ENCODE peak calls at places on chromosomes 12 and 14, in four cellular contexts. One of them, this sample, is unnamed.

GRCh38 chr12:21828779-21829178 is 54.3 kb upstream of the KCNJ8 start:
- DNase-seq in CD8-positive, alpha-beta T cell: no peak
- DNase-seq in GM12865: no peak
- DNase-seq in PC-9: no peak
- DNase-seq in this sample: no peak

GRCh38 chr14:77746064-77746463 is 14.9 kb downstream of the SNW1 start:
- DNase-seq in GM12865: no peak
- DNase-seq in CD8-positive, alpha-beta T cell: no peak
- DNase-seq in PC-9: no peak
- DNase-seq in this sample: no peak

GRCh38 chr12:65561798-65562382 is 262.4 kb upstream of the HMGA2 start:
- DNase-seq in PC-9: no peak
- DNase-seq in GM12865: no peak
- DNase-seq in CD8-positive, alpha-beta T cell: no peak
- DNase-seq in this sample: no peak

GRCh38 chr12:76236640-76237039 is 111.6 kb downstream of the BBS10 start:
- DNase-seq in GM12865: no peak
- DNase-seq in CD8-positive, alpha-beta T cell: no peak
- DNase-seq in PC-9: peak
- DNase-seq in this sample: no peak

GRCh38 chr14:24279301-24280186 is 8.1 kb upstream of the RABGGTA start:
- DNase-seq in PC-9: peak
- DNase-seq in GM12865: peak
- DNase-seq in CD8-positive, alpha-beta T cell: no peak
- DNase-seq in this sample: peak

GRCh38 chr14:101350021-101350420 is 211.3 kb upstream of the DIO3 start:
- DNase-seq in CD8-positive, alpha-beta T cell: peak
- DNase-seq in PC-9: no peak
- DNase-seq in GM12865: no peak
- DNase-seq in this sample: no peak

GRCh38 chr12:113407931-113408585 is 4.4 kb upstream of the SDS start:
- DNase-seq in PC-9: no peak
- DNase-seq in CD8-positive, alpha-beta T cell: no peak
- DNase-seq in GM12865: no peak
- DNase-seq in this sample: no peak

GRCh38 chr12:131258396-131258795 is 304.7 kb downstream of the ADGRD1 start:
- DNase-seq in CD8-positive, alpha-beta T cell: no peak
- DNase-seq in GM12865: no peak
- DNase-seq in PC-9: no peak
- DNase-seq in this sample: no peak

GRCh38 chr12:3483089-3483488 is 7.9 kb upstream of the PRMT8 start:
- DNase-seq in PC-9: no peak
- DNase-seq in CD8-positive, alpha-beta T cell: no peak
- DNase-seq in GM12865: no peak
- DNase-seq in this sample: no peak

GRCh38 chr12:20398720-20399119 is 30.4 kb downstream of the PDE3A start:
- DNase-seq in CD8-positive, alpha-beta T cell: no peak
- DNase-seq in PC-9: no peak
- DNase-seq in GM12865: no peak
- DNase-seq in this sample: no peak

GRCh38 chr12:116615141-116615861 is 56.1 kb downstream of the MAP1LC3B2 start:
- DNase-seq in GM12865: no peak
- DNase-seq in CD8-positive, alpha-beta T cell: no peak
- DNase-seq in PC-9: no peak
- DNase-seq in this sample: no peak

GRCh38 chr12:115199831-115200230 is 515.9 kb upstream of the TBX3 start:
- DNase-seq in GM12865: no peak
- DNase-seq in CD8-positive, alpha-beta T cell: no peak
- DNase-seq in PC-9: no peak
- DNase-seq in this sample: no peak

GRCh38 chr12:56087220-56087619 is 7.3 kb downstream of the ERBB3 start:
- DNase-seq in GM12865: no peak
- DNase-seq in PC-9: peak
- DNase-seq in CD8-positive, alpha-beta T cell: no peak
- DNase-seq in this sample: no peak

GRCh38 chr14:105414456-105415371 is 4.9 kb upstream of the MTA1 start:
- DNase-seq in CD8-positive, alpha-beta T cell: peak
- DNase-seq in PC-9: no peak
- DNase-seq in GM12865: peak
- DNase-seq in this sample: peak

GRCh38 chr12:132955094-132955932 is 793 bp downstream of the ZNF605 start:
- DNase-seq in CD8-positive, alpha-beta T cell: no peak
- DNase-seq in GM12865: peak
- DNase-seq in PC-9: no peak
- DNase-seq in this sample: no peak

GRCh38 chr14:32354716-32355115 is 25.6 kb downstream of the AKAP6 start:
- DNase-seq in CD8-positive, alpha-beta T cell: no peak
- DNase-seq in PC-9: no peak
- DNase-seq in GM12865: no peak
- DNase-seq in this sample: no peak

GRCh38 chr14:92122761-92123160 is 992 bp downstream of the CPSF2 start:
- DNase-seq in GM12865: peak
- DNase-seq in PC-9: no peak
- DNase-seq in CD8-positive, alpha-beta T cell: no peak
- DNase-seq in this sample: no peak

GRCh38 chr14:96086574-96087077 is 47.5 kb downstream of the C14orf132 start:
- DNase-seq in PC-9: peak
- DNase-seq in GM12865: no peak
- DNase-seq in CD8-positive, alpha-beta T cell: no peak
- DNase-seq in this sample: no peak

GRCh38 chr12:64858882-64859281 is 34.4 kb downstream of the TBC1D30 start:
- DNase-seq in GM12865: no peak
- DNase-seq in CD8-positive, alpha-beta T cell: no peak
- DNase-seq in PC-9: no peak
- DNase-seq in this sample: no peak

GRCh38 chr12:17076335-17076734 is 470.4 kb upstream of the LMO3 start:
- DNase-seq in PC-9: no peak
- DNase-seq in CD8-positive, alpha-beta T cell: no peak
- DNase-seq in GM12865: no peak
- DNase-seq in this sample: no peak

GRCh38 chr12:91502208-91502607 is 319.6 kb upstream of the DCN start:
- DNase-seq in GM12865: no peak
- DNase-seq in CD8-positive, alpha-beta T cell: no peak
- DNase-seq in PC-9: no peak
- DNase-seq in this sample: no peak

GRCh38 chr12:91490667-91491309 is 308.2 kb upstream of the DCN start:
- DNase-seq in CD8-positive, alpha-beta T cell: no peak
- DNase-seq in GM12865: no peak
- DNase-seq in PC-9: no peak
- DNase-seq in this sample: no peak

GRCh38 chr12:91493308-91493707 is 310.7 kb upstream of the DCN start:
- DNase-seq in GM12865: no peak
- DNase-seq in CD8-positive, alpha-beta T cell: no peak
- DNase-seq in PC-9: no peak
- DNase-seq in this sample: no peak

GRCh38 chr12:91492648-91493047 is 310.0 kb upstream of the DCN start:
- DNase-seq in PC-9: no peak
- DNase-seq in CD8-positive, alpha-beta T cell: no peak
- DNase-seq in GM12865: no peak
- DNase-seq in this sample: no peak

GRCh38 chr12:91496337-91496736 is 313.7 kb upstream of the DCN start:
- DNase-seq in PC-9: no peak
- DNase-seq in GM12865: no peak
- DNase-seq in CD8-positive, alpha-beta T cell: no peak
- DNase-seq in this sample: no peak
- TF ChIP-seq CTCF in PC-9: no peak
- TF ChIP-seq CTCF in GM12865: no peak
- TF ChIP-seq CTCF in CD8-positive, alpha-beta T cell: no peak
- TF ChIP-seq CTCF in this sample: no peak

DNA sequence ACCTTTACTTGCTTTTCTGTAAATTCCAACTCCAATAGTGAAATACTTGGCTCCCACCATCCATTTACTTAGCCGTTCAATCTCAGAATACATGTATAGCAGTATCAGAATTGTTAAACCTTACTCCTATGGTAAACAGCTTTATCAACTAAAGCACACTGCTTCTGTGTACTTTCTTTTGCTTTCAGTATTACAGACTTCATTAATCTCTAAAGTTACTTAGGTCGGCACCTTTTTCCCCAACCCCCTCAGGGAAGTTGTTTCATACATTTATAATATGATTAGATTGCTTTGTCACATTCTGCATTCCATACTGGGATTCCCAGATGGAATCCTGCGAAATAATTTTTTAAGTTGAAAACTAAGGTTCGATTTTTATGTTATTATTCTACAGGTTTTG is 12.5 kb downstream of the AVPR1A start:
- DNase-seq in CD8-positive, alpha-beta T cell: no peak
- DNase-seq in PC-9: no peak
- DNase-seq in GM12865: no peak
- DNase-seq in this sample: no peak
- TF ChIP-seq CTCF in CD8-positive, alpha-beta T cell: no peak
- TF ChIP-seq CTCF in PC-9: no peak
- TF ChIP-seq CTCF in GM12865: no peak
- TF ChIP-seq CTCF in this sample: no peak

DNA sequence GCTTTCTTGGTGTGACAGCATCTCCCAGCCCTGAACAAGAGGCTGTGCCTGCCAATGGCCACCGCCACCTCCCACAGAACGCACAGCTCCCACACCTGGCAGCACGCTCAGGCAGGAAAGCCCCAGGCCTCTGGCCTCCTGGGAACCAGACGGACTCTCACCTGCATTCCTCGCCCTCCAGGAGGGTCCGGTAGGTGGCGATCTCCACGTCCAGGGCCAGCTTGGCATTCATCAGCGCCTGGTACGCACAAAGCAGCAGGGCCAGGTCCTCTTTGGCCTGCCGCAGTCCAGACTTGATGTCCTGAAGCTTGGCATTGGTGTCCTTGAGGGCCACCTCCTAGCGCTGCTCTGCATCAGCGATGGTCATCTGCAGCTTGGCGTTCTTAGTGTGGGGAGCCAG is 12.1 kb upstream of the KRT77 start:
- DNase-seq in CD8-positive, alpha-beta T cell: no peak
- DNase-seq in GM12865: no peak
- DNase-seq in PC-9: no peak
- DNase-seq in this sample: no peak
- TF ChIP-seq CTCF in CD8-positive, alpha-beta T cell: no peak
- TF ChIP-seq CTCF in GM12865: peak
- TF ChIP-seq CTCF in PC-9: no peak
- TF ChIP-seq CTCF in this sample: no peak

DNA sequence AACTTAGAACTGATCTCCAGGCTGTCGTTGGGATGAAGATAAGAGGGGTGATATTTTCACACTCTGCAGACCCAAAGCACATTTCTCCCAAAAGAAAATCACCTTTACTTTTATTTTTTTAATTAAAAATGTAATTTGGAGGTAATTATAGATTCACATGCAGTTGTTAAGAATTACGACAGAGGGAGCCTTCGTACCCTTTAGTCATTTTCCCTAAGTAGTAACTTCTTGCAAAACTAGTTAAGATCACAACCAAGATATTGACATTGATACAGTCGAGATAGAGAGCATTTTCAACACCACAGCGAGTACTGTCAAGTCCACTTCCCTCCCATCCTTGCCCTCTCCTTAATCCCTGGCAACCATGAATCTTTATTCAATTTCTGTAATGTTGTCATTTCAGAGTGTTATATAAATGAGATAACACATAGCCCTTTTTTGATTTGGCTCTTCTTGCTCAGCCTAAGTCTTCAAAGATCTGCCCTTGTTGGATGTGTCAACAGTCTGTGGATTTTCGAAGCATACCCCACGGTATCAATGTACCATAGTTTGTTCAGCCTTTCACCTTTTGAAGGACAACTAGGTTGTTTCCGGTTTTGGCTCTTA is 39.6 kb downstream of the DNAH10 start:
- DNase-seq in GM12865: peak
- DNase-seq in CD8-positive, alpha-beta T cell: no peak
- DNase-seq in PC-9: peak
- DNase-seq in this sample: no peak
- TF ChIP-seq CTCF in GM12865: peak
- TF ChIP-seq CTCF in CD8-positive, alpha-beta T cell: peak
- TF ChIP-seq CTCF in PC-9: peak
- TF ChIP-seq CTCF in this sample: no peak

GRCh38 chr14:103281496-103282231 is 52.4 kb upstream of the EIF5 start:
- DNase-seq in GM12865: no peak
- DNase-seq in CD8-positive, alpha-beta T cell: no peak
- DNase-seq in PC-9: peak
- DNase-seq in this sample: no peak
- TF ChIP-seq CTCF in GM12865: no peak
- TF ChIP-seq CTCF in CD8-positive, alpha-beta T cell: no peak
- TF ChIP-seq CTCF in PC-9: peak
- TF ChIP-seq CTCF in this sample: no peak

DNA sequence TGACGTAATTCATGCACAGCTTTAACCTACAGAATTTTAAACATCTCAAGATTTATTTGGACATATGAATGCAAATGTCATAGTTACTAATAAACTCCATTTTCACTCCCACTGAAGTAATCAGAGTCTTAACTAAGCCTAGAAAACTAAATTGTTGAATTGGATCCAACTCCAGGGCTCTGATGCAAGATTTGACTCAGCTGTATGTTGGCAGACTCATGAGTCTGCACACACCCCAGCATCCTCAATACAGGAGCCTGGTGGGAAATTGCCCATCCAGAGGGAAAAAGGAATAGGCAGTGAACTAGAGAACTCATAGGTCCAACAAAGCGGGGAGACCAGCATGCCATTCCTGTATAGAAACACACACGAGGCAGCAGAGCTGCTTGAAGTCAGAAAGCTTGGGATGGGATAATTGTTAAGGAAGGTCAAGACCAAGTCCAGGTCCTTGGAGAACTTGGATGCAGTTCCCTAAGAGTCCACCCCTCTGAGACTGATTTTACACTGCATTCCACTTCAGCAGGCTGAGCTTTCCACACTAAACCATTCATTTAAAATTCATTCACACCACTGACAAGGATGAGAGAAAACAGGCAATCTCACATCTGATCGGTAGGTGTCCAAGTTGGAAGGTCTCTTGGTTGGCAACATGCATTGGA is 14.5 kb downstream of the TMTC1 start:
- DNase-seq in CD8-positive, alpha-beta T cell: no peak
- DNase-seq in GM12865: no peak
- DNase-seq in PC-9: no peak
- DNase-seq in this sample: no peak
- TF ChIP-seq CTCF in CD8-positive, alpha-beta T cell: no peak
- TF ChIP-seq CTCF in GM12865: no peak
- TF ChIP-seq CTCF in PC-9: no peak
- TF ChIP-seq CTCF in this sample: no peak

This sample was measured in activated B cell treated with CpG ODN at 0.5 μM for 24 hours.